ENCODE peak calls at places on chromosome 22, in four cellular contexts. B is A549, S is H1, L is K562. C is an unnamed sample.

GRCh38 chr22:41479671-41480396 is 10.9 kb downstream of the ACO2 start:
- DNase-seq in S (peak), B (no peak), L (no peak), C (no peak)

GRCh38 chr22:49350441-49351121 is 477.1 kb downstream of the BRD1 start:
- DNase-seq in B (no peak), S (no peak), L (no peak), C (no peak)

GRCh38 chr22:25368271-25368670 is 148.8 kb downstream of the CRYBB2 start:
- DNase-seq in B (peak), L (no peak), S (no peak), C (no peak)

GRCh38 chr22:47850644-47851151 is 1088.2 kb downstream of the TBC1D22A start:
- DNase-seq in B (no peak), L (no peak), S (no peak), C (no peak)

GRCh38 chr22:49959782-49960158 is 802 bp upstream of the PIM3 start:
- DNase-seq in S (no peak), B (peak), L (no peak), C (peak)

GRCh38 chr22:41288245-41288946 is 2.4 kb upstream of the RANGAP1 start:
- DNase-seq in S (no peak), B (peak), L (no peak), C (peak)

GRCh38 chr22:50303515-50303847 is 4.0 kb downstream of the PLXNB2 start:
- DNase-seq in L (no peak), S (no peak), B (no peak), C (no peak)

GRCh38 chr22:42443240-42444059 is 11.2 kb upstream of the NFAM1 start:
- DNase-seq in B (no peak), L (no peak), S (no peak), C (no peak)

GRCh38 chr22:24361976-24362646 is 65.3 kb upstream of the ADORA2A start:
- DNase-seq in S (no peak), B (no peak), L (no peak), C (no peak)
- TF ChIP-seq PHF8 in S (no peak), B (no peak), L (no peak), C (no peak)

GRCh38 chr22:46357711-46358505 is 22.4 kb downstream of the TRMU start:
- DNase-seq in L (no peak), B (no peak), S (no peak), C (no peak)

GRCh38 chr22:46358766-46359165 is 23.3 kb downstream of the TRMU start:
- DNase-seq in L (no peak), S (no peak), B (no peak), C (no peak)

GRCh38 chr22:46360891-46361290 is 25.4 kb downstream of the TRMU start:
- DNase-seq in B (no peak), L (no peak), S (no peak), C (no peak)

GRCh38 chr22:46360097-46360496 is 24.6 kb downstream of the TRMU start:
- DNase-seq in S (no peak), B (no peak), L (no peak), C (no peak)

GRCh38 chr22:46359362-46359761 is 23.8 kb downstream of the TRMU start:
- DNase-seq in L (no peak), S (no peak), B (no peak), C (no peak)
- TF ChIP-seq PHF8 in L (no peak), S (no peak), B (no peak), C (no peak)

GRCh38 chr22:43821606-43822425 is 9.7 kb upstream of the EFCAB6 start:
- DNase-seq in L (no peak), B (no peak), S (peak), C (no peak)
- TF ChIP-seq PHF8 in L (no peak), B (no peak), S (no peak), C (no peak)

DNA sequence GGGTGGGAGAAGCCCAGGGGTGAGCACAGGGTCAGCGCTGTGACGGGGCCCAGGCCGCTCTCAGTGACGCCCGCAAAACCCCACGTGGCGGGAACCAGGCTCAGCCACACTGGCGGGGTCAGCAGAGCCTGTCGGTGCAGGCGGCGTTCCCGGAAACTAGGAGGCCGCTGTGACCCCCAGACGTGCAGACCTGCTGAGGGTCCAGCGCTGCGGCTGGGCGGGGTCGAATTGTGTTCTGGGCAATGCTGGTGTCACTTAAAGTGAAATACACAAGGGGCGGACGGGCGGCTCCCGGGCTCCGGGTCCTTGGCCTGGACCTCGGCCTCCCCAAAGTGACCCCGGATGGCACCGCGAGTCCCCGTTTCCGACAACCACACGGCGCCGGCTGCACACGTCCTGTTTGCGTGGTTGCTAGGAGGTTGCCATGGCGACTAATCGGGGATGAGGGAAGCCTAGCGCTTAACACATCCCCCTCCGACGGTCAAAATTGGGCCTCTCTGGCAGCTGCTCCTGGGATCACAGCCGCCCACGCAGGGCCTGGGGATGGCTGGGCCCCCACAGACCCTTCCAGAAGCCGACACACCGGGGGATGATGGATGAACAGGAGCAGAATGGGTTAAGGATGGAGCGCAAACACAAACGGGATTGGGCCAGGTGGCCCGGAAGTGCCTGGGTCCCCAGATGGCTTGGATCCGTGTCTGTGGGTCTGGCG is 81.7 kb upstream of the PRR5 start:
- DNase-seq in B (peak), L (peak), S (peak), C (peak)
- TF ChIP-seq PHF8 in B (no peak), L (no peak), S (no peak), C (no peak)

DNA sequence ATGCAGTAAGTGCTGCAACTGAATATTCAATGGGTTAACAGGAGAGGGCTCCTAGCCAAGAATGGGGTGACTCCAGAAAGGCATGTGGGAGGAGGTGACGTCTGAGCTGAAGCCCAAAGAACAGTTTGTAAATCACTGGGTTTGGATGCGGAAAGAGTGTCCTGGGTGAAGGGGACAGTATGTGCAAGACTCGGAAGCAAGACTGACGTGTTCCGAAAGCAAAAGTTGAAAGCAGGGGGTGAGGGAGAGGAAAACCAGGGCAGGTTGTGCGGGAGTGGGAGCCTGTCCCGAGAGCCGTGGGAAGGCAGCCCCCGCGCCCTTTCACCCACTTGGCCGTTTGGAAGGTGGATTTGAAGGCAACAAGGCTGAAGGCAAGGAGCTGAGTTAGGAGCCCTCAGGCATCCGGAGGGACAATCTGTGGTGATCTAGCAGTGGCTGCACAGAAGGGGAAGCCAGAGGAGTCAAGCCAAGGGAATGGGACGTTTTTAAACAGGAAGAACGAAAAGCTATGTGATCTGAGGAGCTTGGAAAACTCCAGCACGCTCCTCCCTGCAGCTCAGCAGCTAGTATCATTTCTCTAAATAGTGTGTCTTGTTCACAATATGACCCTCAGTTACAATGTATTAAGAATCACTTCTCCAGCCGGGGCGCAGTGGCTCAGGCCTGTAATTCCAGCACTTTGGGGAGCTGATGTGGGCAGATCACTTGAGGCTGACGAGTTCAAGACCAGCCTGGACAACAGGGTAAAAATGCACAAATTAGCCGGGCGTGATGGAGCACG is 7.7 kb downstream of the SLC25A18 start:
- DNase-seq in B (no peak), S (no peak), L (no peak), C (no peak)
- TF ChIP-seq PHF8 in B (no peak), S (no peak), L (no peak), C (no peak)

DNA sequence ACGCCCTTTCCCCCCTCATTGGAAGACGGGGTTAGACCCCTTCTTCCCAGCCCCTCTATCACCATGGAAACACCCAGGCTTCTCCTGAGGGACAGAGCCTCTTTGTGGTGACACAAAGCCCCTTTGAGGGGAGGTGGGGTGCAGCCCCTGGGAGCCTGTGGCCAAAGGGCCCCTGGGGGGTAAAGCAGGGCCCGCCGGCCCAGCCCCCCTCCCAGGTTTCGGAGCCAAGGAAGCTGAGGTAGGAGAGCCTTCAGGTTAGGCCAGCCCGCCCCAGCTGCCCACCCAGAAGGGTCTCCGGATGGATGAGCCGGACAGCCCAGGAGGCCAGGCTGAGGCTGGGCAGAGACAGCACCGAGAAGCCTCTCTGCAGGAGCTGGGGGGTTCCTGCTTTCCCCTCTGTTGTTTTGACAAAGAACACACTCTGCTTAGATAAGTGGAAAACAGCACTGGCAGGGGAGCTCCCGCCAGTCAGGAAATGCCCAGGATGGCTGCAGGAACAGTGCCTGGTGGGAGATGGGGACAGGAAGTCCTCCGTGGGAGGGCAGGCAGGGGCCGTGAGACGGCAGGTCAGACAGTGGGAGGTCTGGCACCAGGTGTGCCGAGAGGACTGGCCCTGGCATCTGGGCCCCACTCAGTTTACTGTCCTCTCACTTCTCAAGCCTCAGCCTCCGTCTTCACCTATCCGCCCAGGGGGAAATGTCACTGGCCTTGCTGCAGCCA is 18.2 kb downstream of the ARVCF start:
- DNase-seq in L (no peak), B (no peak), S (no peak), C (no peak)
- TF ChIP-seq PHF8 in L (no peak), B (no peak), S (no peak), C (no peak)

DNA sequence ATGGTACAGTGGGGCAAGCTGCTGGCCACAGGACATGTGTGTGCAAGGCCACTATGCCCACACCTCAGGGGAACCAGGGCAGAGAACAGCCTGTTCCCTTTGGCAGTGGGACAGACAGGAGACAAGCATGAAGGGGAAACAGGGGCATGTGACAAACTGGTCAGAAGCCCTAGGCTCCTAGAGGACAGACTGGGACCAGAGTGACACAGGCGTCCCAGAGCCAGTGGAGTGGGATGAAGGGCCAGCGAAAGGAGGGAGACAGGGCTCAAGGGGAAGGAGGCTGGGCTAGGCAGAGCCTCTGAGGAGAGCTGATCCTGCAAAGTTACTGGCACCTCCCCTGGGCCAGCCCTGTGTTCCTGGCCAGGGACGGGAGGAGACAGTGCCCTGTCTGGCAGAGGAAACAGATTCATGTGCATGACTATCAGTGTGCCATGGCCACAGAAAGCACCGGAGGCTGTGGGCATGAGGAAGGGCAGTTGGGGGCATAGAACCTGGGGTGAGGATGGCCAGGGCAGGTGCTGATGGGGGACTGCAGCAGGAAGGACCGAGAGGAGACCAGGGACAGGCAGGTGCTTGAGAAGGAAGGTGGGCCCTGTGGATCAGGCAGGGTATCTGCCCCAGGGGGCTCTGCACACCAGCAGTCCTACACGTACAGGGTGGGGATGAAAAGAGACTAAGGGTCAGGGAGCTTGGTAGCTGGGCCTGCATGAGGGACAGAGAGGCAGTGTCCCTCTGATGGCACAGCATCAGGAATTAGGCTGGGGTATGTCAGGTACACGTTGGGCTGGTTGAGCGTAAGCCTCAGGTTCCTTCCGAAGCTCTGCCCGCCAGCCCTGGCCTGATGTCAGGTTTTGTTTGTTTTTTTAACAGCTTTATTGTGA is 9.8 kb downstream of the DERL3 start:
- DNase-seq in S (no peak), B (no peak), L (no peak), C (no peak)
- TF ChIP-seq PHF8 in S (no peak), B (no peak), L (no peak), C (no peak)

GRCh38 chr22:36160499-36160942 is at the start of gene APOL3:
- DNase-seq in B (no peak), L (no peak), S (no peak), C (no peak)
- TF ChIP-seq PHF8 in B (no peak), L (no peak), S (no peak), C (no peak)

DNA sequence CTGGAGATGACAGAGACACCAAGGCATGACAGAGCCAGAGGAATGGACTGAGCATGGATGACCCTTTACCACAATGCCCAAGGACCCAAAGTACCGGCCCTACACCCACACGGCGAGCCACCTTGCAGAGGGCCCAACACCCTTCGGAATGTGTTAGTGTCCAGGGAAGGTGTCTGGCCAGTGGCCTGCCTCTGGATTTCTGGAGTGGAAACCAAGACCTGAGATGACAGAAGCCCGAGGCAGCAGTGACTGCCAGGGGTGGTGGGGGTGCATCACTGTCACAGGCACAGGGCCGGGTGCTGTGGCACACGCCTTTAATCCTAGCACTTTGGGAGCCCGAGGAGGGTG is 28.7 kb downstream of the PDGFB start:
- DNase-seq in L (no peak), S (no peak), B (no peak), C (no peak)
- TF ChIP-seq PHF8 in L (no peak), S (no peak), B (no peak), C (no peak)